ENCODE peak calls at places on chromosomes 4 and X, in ten cellular contexts. Q, S, Z, H, U, F, W, M, K and B are unnamed samples.

GRCh38 chr4:183658362-183659028 is 490 bp downstream of the RWDD4 start:
- DNase-seq in Q (peak), S (peak), Z (peak), H (peak), U (no peak), F (peak), W (peak), M (no peak), K (peak), B (peak)

GRCh38 chrX:23820235-23820782 is 37.3 kb downstream of the SAT1 start:
- DNase-seq in Q (peak), S (no peak), Z (no peak), H (no peak), U (no peak), F (peak), W (no peak), M (no peak), K (no peak), B (no peak)

GRCh38 chr4:90958256-90958895 is 831.2 kb downstream of the CCSER1 start:
- DNase-seq in Q (peak), S (no peak), Z (no peak), H (no peak), U (no peak), F (no peak), W (no peak), M (no peak), K (no peak), B (no peak)

GRCh38 chr4:113832795-113833194 is 71.3 kb upstream of the CAMK2D start:
- DNase-seq in Q (no peak), S (no peak), Z (no peak), H (no peak), U (no peak), F (no peak), W (no peak), M (no peak), K (no peak), B (no peak)

GRCh38 chr4:128393111-128393704 is 105.6 kb upstream of the PGRMC2 start:
- DNase-seq in Q (peak), S (peak), Z (no peak), H (no peak), U (no peak), F (peak), W (no peak), M (no peak), K (no peak), B (no peak)

GRCh38 chr4:115293093-115293462 is 179.7 kb upstream of the NDST4 start:
- DNase-seq in Q (no peak), S (no peak), Z (no peak), H (no peak), U (no peak), F (no peak), W (no peak), M (no peak), K (no peak), B (no peak)

GRCh38 chr4:119693127-119693526 is 64.5 kb upstream of the PDE5A start:
- DNase-seq in Q (no peak), S (peak), Z (no peak), H (no peak), U (no peak), F (no peak), W (no peak), M (no peak), K (no peak), B (no peak)

GRCh38 chrX:13482764-13483552 is 86.4 kb upstream of the EGFL6 start:
- DNase-seq in Q (no peak), S (peak), Z (no peak), H (no peak), U (no peak), F (no peak), W (no peak), M (no peak), K (no peak), B (no peak)

GRCh38 chr4:182901337-182901736 is 15.8 kb downstream of the DCTD start:
- DNase-seq in Q (no peak), S (no peak), Z (no peak), H (no peak), U (no peak), F (no peak), W (no peak), M (no peak), K (no peak), B (no peak)

GRCh38 chr4:3414421-3415279 is 27.1 kb upstream of the HGFAC start:
- DNase-seq in Q (no peak), S (no peak), Z (no peak), H (no peak), U (no peak), F (peak), W (no peak), M (no peak), K (peak), B (no peak)

GRCh38 chr4:83369825-83370639 is 35.4 kb upstream of the HPSE start:
- DNase-seq in Q (no peak), S (peak), Z (no peak), H (no peak), U (no peak), F (peak), W (no peak), M (no peak), K (peak), B (no peak)

GRCh38 chr4:96136056-96136455 is 296.2 kb downstream of the PDHA2 start:
- DNase-seq in Q (no peak), S (no peak), Z (no peak), H (no peak), U (no peak), F (no peak), W (no peak), M (no peak), K (no peak), B (no peak)

GRCh38 chrX:14864626-14865025 is 8.2 kb downstream of the FANCB start:
- DNase-seq in Q (no peak), S (peak), Z (no peak), H (no peak), U (no peak), F (no peak), W (no peak), M (no peak), K (no peak), B (no peak)

GRCh38 chr4:10625130-10625529 is 59.4 kb downstream of the CLNK start:
- DNase-seq in Q (no peak), S (no peak), Z (no peak), H (no peak), U (no peak), F (no peak), W (no peak), M (no peak), K (no peak), B (no peak)

GRCh38 chr4:185005209-185005819 is 13.0 kb upstream of the HELT start:
- DNase-seq in Q (peak), S (peak), Z (peak), H (peak), U (peak), F (peak), W (peak), M (no peak), K (peak), B (peak)

GRCh38 chr4:175109933-175110332 is 191.8 kb downstream of the ADAM29 start:
- DNase-seq in Q (no peak), S (no peak), Z (no peak), H (no peak), U (no peak), F (no peak), W (no peak), M (peak), K (peak), B (peak)

GRCh38 chr4:185171373-185172071 is 28.5 kb downstream of the SLC25A4 start:
- DNase-seq in Q (no peak), S (no peak), Z (no peak), H (no peak), U (no peak), F (no peak), W (no peak), M (no peak), K (no peak), B (no peak)

GRCh38 chrX:68719904-68720614 is 72.6 kb downstream of the STARD8 start:
- DNase-seq in Q (no peak), S (no peak), Z (no peak), H (no peak), U (no peak), F (peak), W (no peak), M (no peak), K (peak), B (no peak)

GRCh38 chr4:912548-913279 is 19.4 kb downstream of the GAK start:
- DNase-seq in Q (no peak), S (no peak), Z (no peak), H (no peak), U (no peak), F (no peak), W (no peak), M (no peak), K (no peak), B (no peak)

GRCh38 chr4:121208571-121208970 is 44.5 kb upstream of the TNIP3 start:
- DNase-seq in Q (no peak), S (no peak), Z (no peak), H (no peak), U (no peak), F (no peak), W (no peak), M (no peak), K (no peak), B (no peak)

GRCh38 chr4:157664726-157665125 is 444.2 kb downstream of the GRIA2 start:
- DNase-seq in Q (peak), S (peak), Z (no peak), H (no peak), U (no peak), F (peak), W (no peak), M (no peak), K (no peak), B (no peak)

GRCh38 chr4:16676247-16676646 is 222.2 kb downstream of the LDB2 start:
- DNase-seq in Q (no peak), S (no peak), Z (no peak), H (no peak), U (no peak), F (no peak), W (no peak), M (no peak), K (no peak), B (no peak)

GRCh38 chr4:16207409-16207808 is 18.9 kb downstream of the TAPT1 start:
- DNase-seq in Q (no peak), S (no peak), Z (no peak), H (no peak), U (no peak), F (no peak), W (no peak), M (no peak), K (no peak), B (no peak)

GRCh38 chrX:153974003-153974725 is 1.6 kb downstream of the TMEM187 start:
- DNase-seq in Q (no peak), S (no peak), Z (no peak), H (no peak), U (no peak), F (no peak), W (no peak), M (no peak), K (peak), B (no peak)

GRCh38 chr4:188455353-188455752 is 316.1 kb downstream of the TRIML1 start:
- DNase-seq in Q (no peak), S (no peak), Z (no peak), H (no peak), U (no peak), F (no peak), W (no peak), M (no peak), K (no peak), B (no peak)

GRCh38 chrX:12702509-12703091 is 88.6 kb upstream of the PRPS2 start:
- DNase-seq in Q (no peak), S (no peak), Z (no peak), H (no peak), U (no peak), F (peak), W (no peak), M (peak), K (peak), B (peak)